ENCODE peak calls at places on chromosome 9, in four cellular contexts. E is RCC 7860, U is HTR-8/SVneo, B is Calu3. R is an unnamed sample.

GRCh38 chr9:72980183-72980582 is 27.3 kb upstream of the ALDH1A1 start:
- DNase-seq in E (no peak), B (no peak), U (no peak), R (no peak)

GRCh38 chr9:73441890-73442818 is 290.5 kb downstream of the ANXA1 start:
- DNase-seq in B (no peak), U (no peak), E (peak), R (no peak)

GRCh38 chr9:102518324-102518723 is 476.8 kb upstream of the CYLC2 start:
- DNase-seq in B (no peak), U (no peak), E (no peak), R (no peak)

GRCh38 chr9:131799177-131799823 is 59.4 kb upstream of the RAPGEF1 start:
- DNase-seq in U (peak), B (peak), E (peak), R (peak)

GRCh38 chr9:33105504-33105903 is 29.0 kb upstream of the SMU1 start:
- DNase-seq in U (no peak), E (no peak), B (no peak), R (no peak)

GRCh38 chr9:127437497-127438264 is 13.5 kb downstream of the ZNF79 start:
- DNase-seq in B (no peak), E (no peak), U (no peak), R (no peak)

GRCh38 chr9:70979971-70980370 is 141.4 kb downstream of the TRPM3 start:
- DNase-seq in U (no peak), B (no peak), E (no peak), R (no peak)

GRCh38 chr9:8907863-8908262 is 1108.3 kb upstream of the DMAC1 start:
- DNase-seq in E (peak), B (no peak), U (no peak), R (no peak)

GRCh38 chr9:2620876-2621677 is 510 bp upstream of the VLDLR start:
- DNase-seq in E (peak), B (peak), U (peak), R (peak)

GRCh38 chr9:121844090-121844489 is 192.7 kb downstream of the DAB2IP start:
- DNase-seq in B (no peak), E (no peak), U (no peak), R (no peak)